ENCODE peak calls at places on chromosomes 12 and 14, in six cellular contexts. One of them, this sample, is unnamed.

GRCh38 chr14:81517798-81518398 is 15.8 kb downstream of the SEL1L start:
- DNase-seq in hepatocyte: no peak
- DNase-seq in cardiac muscle cell: peak
- DNase-seq in neural progenitor cell: no peak
- DNase-seq in tibial artery: peak
- DNase-seq in naive thymus-derived CD4-positive, alpha-beta T cell: no peak
- DNase-seq in this sample: no peak

GRCh38 chr14:78316058-78316457 is 145.9 kb downstream of the NRXN3 start:
- DNase-seq in hepatocyte: no peak
- DNase-seq in cardiac muscle cell: no peak
- DNase-seq in neural progenitor cell: peak
- DNase-seq in tibial artery: no peak
- DNase-seq in naive thymus-derived CD4-positive, alpha-beta T cell: no peak
- DNase-seq in this sample: no peak

GRCh38 chr12:122880668-122881067 is 15.3 kb downstream of the VPS37B start:
- DNase-seq in hepatocyte: no peak
- DNase-seq in cardiac muscle cell: peak
- DNase-seq in neural progenitor cell: peak
- DNase-seq in tibial artery: no peak
- DNase-seq in naive thymus-derived CD4-positive, alpha-beta T cell: no peak
- DNase-seq in this sample: no peak

GRCh38 chr14:104865631-104866441 is 768 bp downstream of the CEP170B start:
- DNase-seq in hepatocyte: peak
- DNase-seq in cardiac muscle cell: peak
- DNase-seq in neural progenitor cell: peak
- DNase-seq in tibial artery: peak
- DNase-seq in naive thymus-derived CD4-positive, alpha-beta T cell: no peak
- DNase-seq in this sample: peak

GRCh38 chr12:92735131-92735721 is 32.4 kb downstream of the PLEKHG7 start:
- DNase-seq in hepatocyte: peak
- DNase-seq in cardiac muscle cell: peak
- DNase-seq in neural progenitor cell: no peak
- DNase-seq in tibial artery: no peak
- DNase-seq in naive thymus-derived CD4-positive, alpha-beta T cell: no peak
- DNase-seq in this sample: peak

GRCh38 chr12:103470664-103471063 is 25.1 kb downstream of the C12orf42 start:
- DNase-seq in hepatocyte: no peak
- DNase-seq in cardiac muscle cell: no peak
- DNase-seq in neural progenitor cell: no peak
- DNase-seq in tibial artery: no peak
- DNase-seq in naive thymus-derived CD4-positive, alpha-beta T cell: no peak
- DNase-seq in this sample: peak

GRCh38 chr14:105853907-105854599 is 327.7 kb downstream of the TMEM121 start:
- DNase-seq in hepatocyte: no peak
- DNase-seq in cardiac muscle cell: no peak
- DNase-seq in neural progenitor cell: no peak
- DNase-seq in tibial artery: no peak
- DNase-seq in naive thymus-derived CD4-positive, alpha-beta T cell: no peak
- DNase-seq in this sample: no peak

GRCh38 chr12:61220337-61220736 is 1039.9 kb upstream of the USP15 start:
- DNase-seq in hepatocyte: no peak
- DNase-seq in cardiac muscle cell: no peak
- DNase-seq in neural progenitor cell: no peak
- DNase-seq in tibial artery: no peak
- DNase-seq in naive thymus-derived CD4-positive, alpha-beta T cell: no peak
- DNase-seq in this sample: no peak

GRCh38 chr12:9615420-9616135 is 7.9 kb upstream of the KLRB1 start:
- DNase-seq in hepatocyte: no peak
- DNase-seq in cardiac muscle cell: no peak
- DNase-seq in neural progenitor cell: no peak
- DNase-seq in tibial artery: no peak
- DNase-seq in naive thymus-derived CD4-positive, alpha-beta T cell: no peak
- DNase-seq in this sample: no peak

GRCh38 chr12:45208604-45209487 is 7.0 kb upstream of the ANO6 start:
- DNase-seq in hepatocyte: no peak
- DNase-seq in cardiac muscle cell: peak
- DNase-seq in neural progenitor cell: no peak
- DNase-seq in tibial artery: no peak
- DNase-seq in naive thymus-derived CD4-positive, alpha-beta T cell: no peak
- DNase-seq in this sample: no peak

GRCh38 chr14:69663322-69663686 is 51.9 kb downstream of the SUSD6 start:
- DNase-seq in hepatocyte: no peak
- DNase-seq in cardiac muscle cell: no peak
- DNase-seq in neural progenitor cell: no peak
- DNase-seq in tibial artery: no peak
- DNase-seq in naive thymus-derived CD4-positive, alpha-beta T cell: no peak
- DNase-seq in this sample: no peak

GRCh38 chr14:67734675-67735074 is 33.0 kb downstream of the RDH12 start:
- DNase-seq in hepatocyte: no peak
- DNase-seq in cardiac muscle cell: peak
- DNase-seq in neural progenitor cell: peak
- DNase-seq in tibial artery: no peak
- DNase-seq in naive thymus-derived CD4-positive, alpha-beta T cell: no peak
- DNase-seq in this sample: no peak

GRCh38 chr12:53737951-53738833 is 10.9 kb upstream of the CALCOCO1 start:
- DNase-seq in hepatocyte: peak
- DNase-seq in cardiac muscle cell: no peak
- DNase-seq in neural progenitor cell: peak
- DNase-seq in tibial artery: no peak
- DNase-seq in naive thymus-derived CD4-positive, alpha-beta T cell: no peak
- DNase-seq in this sample: no peak

GRCh38 chr14:82710257-82710841 is 1176.7 kb upstream of the SEL1L start:
- DNase-seq in hepatocyte: peak
- DNase-seq in cardiac muscle cell: peak
- DNase-seq in neural progenitor cell: peak
- DNase-seq in tibial artery: no peak
- DNase-seq in naive thymus-derived CD4-positive, alpha-beta T cell: no peak
- DNase-seq in this sample: no peak

GRCh38 chr12:6819069-6820030 is 2.3 kb upstream of the GPR162 start:
- DNase-seq in hepatocyte: no peak
- DNase-seq in cardiac muscle cell: no peak
- DNase-seq in neural progenitor cell: no peak
- DNase-seq in tibial artery: no peak
- DNase-seq in naive thymus-derived CD4-positive, alpha-beta T cell: no peak
- DNase-seq in this sample: no peak

GRCh38 chr14:101743701-101744100 is 17.8 kb upstream of the PPP2R5C start:
- DNase-seq in hepatocyte: no peak
- DNase-seq in cardiac muscle cell: no peak
- DNase-seq in neural progenitor cell: no peak
- DNase-seq in tibial artery: no peak
- DNase-seq in naive thymus-derived CD4-positive, alpha-beta T cell: no peak
- DNase-seq in this sample: no peak

GRCh38 chr12:57554453-57554852 is 4.6 kb downstream of the KIF5A start:
- DNase-seq in hepatocyte: no peak
- DNase-seq in cardiac muscle cell: no peak
- DNase-seq in neural progenitor cell: no peak
- DNase-seq in tibial artery: no peak
- DNase-seq in naive thymus-derived CD4-positive, alpha-beta T cell: no peak
- DNase-seq in this sample: no peak

GRCh38 chr12:46354111-46354798 is 18.3 kb downstream of the SLC38A2 start:
- DNase-seq in hepatocyte: no peak
- DNase-seq in cardiac muscle cell: no peak
- DNase-seq in neural progenitor cell: no peak
- DNase-seq in tibial artery: no peak
- DNase-seq in naive thymus-derived CD4-positive, alpha-beta T cell: no peak
- DNase-seq in this sample: no peak

GRCh38 chr14:60865378-60866127 is 115.3 kb downstream of the TRMT5 start:
- DNase-seq in hepatocyte: no peak
- DNase-seq in cardiac muscle cell: peak
- DNase-seq in neural progenitor cell: no peak
- DNase-seq in tibial artery: no peak
- DNase-seq in naive thymus-derived CD4-positive, alpha-beta T cell: no peak
- DNase-seq in this sample: no peak

GRCh38 chr12:28129031-28129430 is 61.2 kb upstream of the CCDC91 start:
- DNase-seq in hepatocyte: no peak
- DNase-seq in cardiac muscle cell: no peak
- DNase-seq in neural progenitor cell: no peak
- DNase-seq in tibial artery: no peak
- DNase-seq in naive thymus-derived CD4-positive, alpha-beta T cell: no peak
- DNase-seq in this sample: no peak

GRCh38 chr12:28132398-28132797 is 57.9 kb upstream of the CCDC91 start:
- DNase-seq in hepatocyte: no peak
- DNase-seq in cardiac muscle cell: peak
- DNase-seq in neural progenitor cell: no peak
- DNase-seq in tibial artery: no peak
- DNase-seq in naive thymus-derived CD4-positive, alpha-beta T cell: no peak
- DNase-seq in this sample: no peak

GRCh38 chr12:28130234-28130624 is 60.0 kb upstream of the CCDC91 start:
- DNase-seq in hepatocyte: no peak
- DNase-seq in cardiac muscle cell: no peak
- DNase-seq in neural progenitor cell: no peak
- DNase-seq in tibial artery: no peak
- DNase-seq in naive thymus-derived CD4-positive, alpha-beta T cell: no peak
- DNase-seq in this sample: no peak

GRCh38 chr12:28127455-28127854 is 62.8 kb upstream of the CCDC91 start:
- DNase-seq in hepatocyte: no peak
- DNase-seq in cardiac muscle cell: no peak
- DNase-seq in neural progenitor cell: no peak
- DNase-seq in tibial artery: no peak
- DNase-seq in naive thymus-derived CD4-positive, alpha-beta T cell: no peak
- DNase-seq in this sample: peak

GRCh38 chr12:28130625-28131598 is 59.3 kb upstream of the CCDC91 start:
- DNase-seq in hepatocyte: peak
- DNase-seq in cardiac muscle cell: peak
- DNase-seq in neural progenitor cell: no peak
- DNase-seq in tibial artery: no peak
- DNase-seq in naive thymus-derived CD4-positive, alpha-beta T cell: no peak
- DNase-seq in this sample: peak
- H3K27ac ChIP-seq in hepatocyte: peak
- H3K27ac ChIP-seq in cardiac muscle cell: no peak
- H3K27ac ChIP-seq in neural progenitor cell: no peak
- H3K27ac ChIP-seq in tibial artery: no peak
- H3K27ac ChIP-seq in naive thymus-derived CD4-positive, alpha-beta T cell: no peak
- H3K27ac ChIP-seq in this sample: peak

GRCh38 chr12:55965240-55965639 is 602 bp downstream of the PMEL start:
- DNase-seq in hepatocyte: no peak
- DNase-seq in cardiac muscle cell: no peak
- DNase-seq in neural progenitor cell: peak
- DNase-seq in tibial artery: no peak
- DNase-seq in naive thymus-derived CD4-positive, alpha-beta T cell: no peak
- DNase-seq in this sample: no peak

GRCh38 chr12:55963760-55964159 is 2.1 kb downstream of the PMEL start:
- DNase-seq in hepatocyte: no peak
- DNase-seq in cardiac muscle cell: no peak
- DNase-seq in neural progenitor cell: no peak
- DNase-seq in tibial artery: no peak
- DNase-seq in naive thymus-derived CD4-positive, alpha-beta T cell: no peak
- DNase-seq in this sample: no peak

GRCh38 chr12:55965941-55966407 is at the start of gene PMEL:
- DNase-seq in hepatocyte: peak
- DNase-seq in cardiac muscle cell: peak
- DNase-seq in neural progenitor cell: peak
- DNase-seq in tibial artery: no peak
- DNase-seq in naive thymus-derived CD4-positive, alpha-beta T cell: no peak
- DNase-seq in this sample: no peak

GRCh38 chr12:55969356-55969755 is 2.7 kb downstream of the CDK2 start:
- DNase-seq in hepatocyte: no peak
- DNase-seq in cardiac muscle cell: no peak
- DNase-seq in neural progenitor cell: no peak
- DNase-seq in tibial artery: no peak
- DNase-seq in naive thymus-derived CD4-positive, alpha-beta T cell: no peak
- DNase-seq in this sample: no peak

GRCh38 chr12:55966408-55967281 is at the start of gene CDK2:
- DNase-seq in hepatocyte: peak
- DNase-seq in cardiac muscle cell: peak
- DNase-seq in neural progenitor cell: peak
- DNase-seq in tibial artery: peak
- DNase-seq in naive thymus-derived CD4-positive, alpha-beta T cell: peak
- DNase-seq in this sample: no peak
- H3K27ac ChIP-seq in hepatocyte: peak
- H3K27ac ChIP-seq in cardiac muscle cell: peak
- H3K27ac ChIP-seq in neural progenitor cell: peak
- H3K27ac ChIP-seq in tibial artery: peak
- H3K27ac ChIP-seq in naive thymus-derived CD4-positive, alpha-beta T cell: peak
- H3K27ac ChIP-seq in this sample: peak

GRCh38 chr12:79895804-79896203 is 39.1 kb downstream of the PPP1R12A start:
- DNase-seq in hepatocyte: no peak
- DNase-seq in cardiac muscle cell: no peak
- DNase-seq in neural progenitor cell: no peak
- DNase-seq in tibial artery: no peak
- DNase-seq in naive thymus-derived CD4-positive, alpha-beta T cell: no peak
- DNase-seq in this sample: no peak
- H3K27ac ChIP-seq in hepatocyte: no peak
- H3K27ac ChIP-seq in cardiac muscle cell: peak
- H3K27ac ChIP-seq in neural progenitor cell: no peak
- H3K27ac ChIP-seq in tibial artery: no peak
- H3K27ac ChIP-seq in naive thymus-derived CD4-positive, alpha-beta T cell: peak
- H3K27ac ChIP-seq in this sample: no peak

DNA sequence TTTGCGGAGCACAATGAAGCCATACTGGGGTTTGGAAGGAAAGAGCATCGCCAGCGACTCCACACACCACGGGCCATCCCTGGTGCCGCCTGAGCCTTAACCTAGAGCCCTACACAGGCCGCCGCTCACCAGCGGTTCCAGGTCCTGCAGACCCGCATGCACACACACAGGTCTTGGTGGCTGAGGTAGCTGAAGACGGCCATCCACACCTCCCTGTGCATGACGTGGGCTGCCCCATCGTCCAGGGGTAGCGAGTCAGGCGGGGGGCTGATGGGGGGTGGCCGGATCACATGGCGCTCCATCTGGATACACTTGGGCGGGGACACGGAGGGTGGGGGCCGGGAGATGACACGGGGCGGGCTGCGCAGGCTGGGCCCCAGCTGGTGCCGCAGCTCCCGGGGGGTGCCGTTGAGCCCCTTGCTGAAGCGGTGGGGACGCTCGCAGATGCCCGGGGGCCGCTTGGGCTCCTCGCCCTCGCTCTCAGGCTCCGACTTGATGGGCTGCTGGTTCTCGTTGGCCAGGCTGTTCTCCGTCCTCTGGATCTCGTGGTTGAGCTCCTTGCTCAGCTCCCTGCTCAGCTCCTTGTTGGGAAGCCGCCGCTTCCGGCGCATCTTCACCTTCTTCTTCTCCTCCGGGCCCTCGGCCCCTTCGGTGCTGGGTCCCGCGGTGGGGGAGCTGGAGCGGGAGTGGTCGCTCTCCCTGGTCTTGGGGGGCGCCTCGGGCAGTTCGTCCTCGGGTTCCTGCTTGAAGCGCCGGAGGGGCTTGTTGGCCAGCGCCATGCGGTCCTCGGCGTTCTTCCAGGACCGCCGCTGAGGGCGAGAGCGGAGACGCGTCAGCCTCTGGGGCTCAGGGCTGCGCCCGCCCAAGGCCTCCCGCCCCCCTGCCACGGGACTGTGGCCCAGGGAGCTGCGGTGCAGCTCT is 42.4 kb downstream of the RNF34 start:
- DNase-seq in hepatocyte: no peak
- DNase-seq in cardiac muscle cell: no peak
- DNase-seq in neural progenitor cell: no peak
- DNase-seq in tibial artery: no peak
- DNase-seq in naive thymus-derived CD4-positive, alpha-beta T cell: no peak
- DNase-seq in this sample: no peak
- H3K27ac ChIP-seq in hepatocyte: no peak
- H3K27ac ChIP-seq in cardiac muscle cell: no peak
- H3K27ac ChIP-seq in neural progenitor cell: no peak
- H3K27ac ChIP-seq in tibial artery: no peak
- H3K27ac ChIP-seq in naive thymus-derived CD4-positive, alpha-beta T cell: no peak
- H3K27ac ChIP-seq in this sample: no peak

This sample was measured in epithelial cell of prostate.